ENCODE peak calls at places on chromosomes 4 and X, in nine cellular contexts. G is fibroblast of mammary gland, F is GM06990, Y is IMR-90, J is transverse colon, W is mesothelial cell of epicardium, Z is PC-3, R is coronary artery, P is neural crest cell. S is an unnamed sample.

GRCh38 chr4:153789741-153790651 is 1.1 kb upstream of the SFRP2 start:
- DNase-seq in G (peak), F (no peak), Y (no peak), J (no peak), W (no peak), Z (no peak), R (no peak), P (peak), S (no peak)

GRCh38 chr4:78058591-78059523 is 1.7 kb downstream of the FRAS1 start:
- DNase-seq in G (peak), F (peak), Y (no peak), J (peak), W (peak), Z (peak), R (no peak), P (peak), S (no peak)

GRCh38 chr4:95105983-95106382 is 348.2 kb downstream of the BMPR1B start:
- DNase-seq in G (no peak), F (no peak), Y (no peak), J (no peak), W (no peak), Z (no peak), R (no peak), P (no peak), S (no peak)

GRCh38 chrX:143571521-143571920 is 54.2 kb upstream of the SPANXN3 start:
- DNase-seq in G (no peak), F (no peak), Y (no peak), J (no peak), W (no peak), Z (peak), R (no peak), P (no peak), S (no peak)

GRCh38 chr4:179989975-179990374 is 2253.2 kb upstream of the TENM3 start:
- DNase-seq in G (no peak), F (peak), Y (no peak), J (no peak), W (no peak), Z (no peak), R (no peak), P (no peak), S (no peak)

GRCh38 chr4:119130365-119131065 is 5.1 kb upstream of the MYOZ2 start:
- DNase-seq in G (peak), F (no peak), Y (peak), J (no peak), W (no peak), Z (no peak), R (no peak), P (no peak), S (no peak)

GRCh38 chrX:153780678-153781427 is at the start of gene SRPK3:
- DNase-seq in G (no peak), F (no peak), Y (no peak), J (no peak), W (no peak), Z (no peak), R (no peak), P (no peak), S (no peak)

GRCh38 chrX:106959897-106960296 is 39.7 kb downstream of the CLDN2 start:
- DNase-seq in G (peak), F (no peak), Y (peak), J (no peak), W (no peak), Z (peak), R (no peak), P (no peak), S (no peak)

GRCh38 chr4:76800902-76801301 is 97.0 kb downstream of the SOWAHB start:
- DNase-seq in G (no peak), F (no peak), Y (no peak), J (no peak), W (no peak), Z (no peak), R (no peak), P (no peak), S (no peak)

GRCh38 chrX:39766882-39767281 is 330.9 kb downstream of the BCOR start:
- DNase-seq in G (no peak), F (no peak), Y (no peak), J (no peak), W (no peak), Z (no peak), R (peak), P (no peak), S (no peak)

GRCh38 chr4:84503495-84504437 is 4.7 kb upstream of the NKX6-1 start:
- DNase-seq in G (peak), F (no peak), Y (peak), J (no peak), W (no peak), Z (peak), R (no peak), P (no peak), S (no peak)

GRCh38 chr4:1045193-1045594 is 33.8 kb downstream of the FGFRL1 start:
- DNase-seq in G (no peak), F (no peak), Y (no peak), J (no peak), W (no peak), Z (no peak), R (no peak), P (no peak), S (no peak)

GRCh38 chr4:162497564-162498167 is 333.9 kb upstream of the FSTL5 start:
- DNase-seq in G (peak), F (no peak), Y (peak), J (no peak), W (no peak), Z (peak), R (no peak), P (no peak), S (no peak)

GRCh38 chrX:74262472-74263209 is 41.3 kb upstream of the ZCCHC13 start:
- DNase-seq in G (no peak), F (no peak), Y (no peak), J (no peak), W (no peak), Z (peak), R (no peak), P (no peak), S (no peak)

GRCh38 chr4:101031971-101032370 is 315.4 kb downstream of the PPP3CA start:
- DNase-seq in G (no peak), F (no peak), Y (no peak), J (no peak), W (no peak), Z (no peak), R (no peak), P (no peak), S (no peak)

GRCh38 chr4:183600189-183600685 is 58.7 kb downstream of the RWDD4 start:
- DNase-seq in G (no peak), F (no peak), Y (no peak), J (no peak), W (no peak), Z (peak), R (no peak), P (no peak), S (no peak)

GRCh38 chr4:26648260-26648659 is 64.4 kb downstream of the TBC1D19 start:
- DNase-seq in G (no peak), F (no peak), Y (no peak), J (no peak), W (no peak), Z (peak), R (no peak), P (no peak), S (no peak)

GRCh38 chr4:94116842-94117241 is 90.8 kb upstream of the SMARCAD1 start:
- DNase-seq in G (no peak), F (no peak), Y (no peak), J (no peak), W (no peak), Z (no peak), R (no peak), P (no peak), S (no peak)

GRCh38 chrX:110966839-110967238 is 129.2 kb upstream of the PAK3 start:
- DNase-seq in G (peak), F (no peak), Y (no peak), J (no peak), W (no peak), Z (no peak), R (no peak), P (no peak), S (no peak)

GRCh38 chr4:140935259-140935658 is 179.1 kb upstream of the TBC1D9 start:
- DNase-seq in G (peak), F (no peak), Y (no peak), J (no peak), W (no peak), Z (no peak), R (no peak), P (no peak), S (no peak)

GRCh38 chr4:14809203-14809602 is 193.1 kb upstream of the CPEB2 start:
- DNase-seq in G (no peak), F (no peak), Y (no peak), J (no peak), W (no peak), Z (no peak), R (no peak), P (no peak), S (no peak)

GRCh38 chr4:126742048-126742447 is 890.7 kb upstream of the INTU start:
- DNase-seq in G (no peak), F (no peak), Y (no peak), J (no peak), W (no peak), Z (no peak), R (no peak), P (no peak), S (no peak)

GRCh38 chr4:17284323-17285175 is 227.3 kb downstream of the QDPR start:
- DNase-seq in G (no peak), F (no peak), Y (no peak), J (no peak), W (no peak), Z (no peak), R (no peak), P (no peak), S (no peak)

GRCh38 chr4:145935253-145936141 is 3.1 kb downstream of the ZNF827 start:
- DNase-seq in G (peak), F (peak), Y (no peak), J (peak), W (no peak), Z (no peak), R (no peak), P (peak), S (no peak)
- TF ChIP-seq CTCF in G (no peak), F (no peak), Y (no peak), J (no peak), W (no peak), Z (no peak), R (no peak), P (no peak), S (no peak)

GRCh38 chr4:185286571-185286970 is 77.2 kb downstream of the SNX25 start:
- DNase-seq in G (no peak), F (no peak), Y (peak), J (no peak), W (no peak), Z (no peak), R (no peak), P (no peak), S (no peak)

GRCh38 chr4:185293202-185293601 is 83.8 kb downstream of the SNX25 start:
- DNase-seq in G (no peak), F (no peak), Y (no peak), J (no peak), W (no peak), Z (no peak), R (no peak), P (no peak), S (no peak)

GRCh38 chr4:185290656-185291055 is 81.3 kb downstream of the SNX25 start:
- DNase-seq in G (no peak), F (no peak), Y (no peak), J (no peak), W (no peak), Z (no peak), R (no peak), P (no peak), S (no peak)

GRCh38 chr4:185285632-185286393 is 76.4 kb downstream of the SNX25 start:
- DNase-seq in G (no peak), F (no peak), Y (no peak), J (no peak), W (no peak), Z (no peak), R (no peak), P (no peak), S (no peak)

DNA sequence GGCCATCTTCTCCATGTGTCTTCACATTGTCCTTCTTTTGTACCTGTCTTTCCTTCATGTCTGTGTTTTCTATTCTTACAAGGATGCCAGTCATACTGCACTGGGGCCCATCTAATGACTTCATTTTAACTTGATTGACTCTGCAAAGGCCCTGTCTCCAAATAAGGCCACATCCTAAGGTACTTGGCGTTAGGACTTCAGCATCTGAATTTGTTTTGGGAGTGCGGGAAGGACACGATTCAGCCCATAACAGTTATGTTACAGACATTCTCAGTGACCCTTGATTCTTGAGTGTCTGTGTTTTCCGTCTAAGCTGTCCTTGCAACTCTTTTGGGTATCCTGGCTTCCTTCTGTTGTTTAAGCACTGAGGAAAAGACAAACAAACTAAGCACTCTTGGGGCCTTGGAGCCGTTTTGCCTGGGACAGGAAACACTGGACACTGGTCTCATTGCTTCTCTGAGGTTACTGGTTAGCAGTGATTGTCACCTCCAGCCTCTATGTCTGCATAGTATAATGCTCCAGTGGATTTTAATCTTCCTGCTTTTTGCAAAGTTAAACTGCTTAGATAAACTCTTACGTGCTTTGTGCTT is 80.7 kb downstream of the SNX25 start:
- DNase-seq in G (no peak), F (no peak), Y (no peak), J (no peak), W (no peak), Z (no peak), R (no peak), P (no peak), S (no peak)
- TF ChIP-seq CTCF in G (no peak), F (no peak), Y (no peak), J (no peak), W (no peak), Z (no peak), R (no peak), P (no peak), S (no peak)

GRCh38 chr4:167232805-167233522 is 1.3 kb downstream of the SPOCK3 start:
- DNase-seq in G (no peak), F (no peak), Y (no peak), J (no peak), W (no peak), Z (no peak), R (no peak), P (no peak), S (no peak)

GRCh38 chr4:167233523-167234387 is 539 bp downstream of the SPOCK3 start:
- DNase-seq in G (peak), F (peak), Y (no peak), J (no peak), W (no peak), Z (peak), R (no peak), P (peak), S (no peak)

GRCh38 chr4:167239627-167240026 is 5.3 kb upstream of the SPOCK3 start:
- DNase-seq in G (no peak), F (no peak), Y (no peak), J (no peak), W (no peak), Z (no peak), R (no peak), P (no peak), S (no peak)

GRCh38 chr4:167234388-167234881 is at the start of gene SPOCK3:
- DNase-seq in G (peak), F (peak), Y (no peak), J (no peak), W (peak), Z (peak), R (no peak), P (peak), S (peak)

GRCh38 chr4:167238226-167238625 is 3.9 kb upstream of the SPOCK3 start:
- DNase-seq in G (no peak), F (no peak), Y (no peak), J (no peak), W (no peak), Z (no peak), R (no peak), P (no peak), S (no peak)
- TF ChIP-seq CTCF in G (no peak), F (no peak), Y (no peak), J (no peak), W (no peak), Z (no peak), R (no peak), P (no peak), S (no peak)

GRCh38 chr4:27702710-27703431 is 842.2 kb downstream of the STIM2 start:
- DNase-seq in G (peak), F (no peak), Y (peak), J (no peak), W (no peak), Z (peak), R (no peak), P (peak), S (no peak)
- TF ChIP-seq CTCF in G (peak), F (no peak), Y (peak), J (no peak), W (no peak), Z (peak), R (no peak), P (peak), S (peak)

GRCh38 chrX:109856974-109857373 is 123.9 kb upstream of the ACSL4 start:
- DNase-seq in G (peak), F (peak), Y (peak), J (no peak), W (no peak), Z (peak), R (no peak), P (no peak), S (no peak)
- TF ChIP-seq CTCF in G (peak), F (peak), Y (peak), J (peak), W (peak), Z (peak), R (peak), P (peak), S (peak)

DNA sequence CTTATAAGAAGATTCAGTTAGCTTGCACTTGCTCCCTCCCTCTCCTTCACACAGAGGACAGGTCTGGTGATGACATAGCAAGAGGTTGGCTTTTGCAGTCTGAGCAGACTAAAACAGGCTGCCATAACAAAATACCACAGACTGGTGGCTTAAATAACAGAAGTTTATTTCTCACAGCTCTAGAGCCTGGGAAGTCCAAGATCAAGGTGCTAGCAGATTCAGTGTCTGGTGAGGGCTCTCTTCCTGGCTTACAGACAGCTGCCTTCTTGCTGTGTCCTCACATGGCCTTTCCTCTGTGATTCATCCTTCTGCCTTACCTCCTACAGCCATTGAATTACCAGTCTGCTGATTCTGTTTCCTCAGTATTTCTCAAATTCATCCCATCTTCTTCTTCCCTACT is 13.1 kb downstream of the RP2 start:
- DNase-seq in G (peak), F (no peak), Y (peak), J (no peak), W (no peak), Z (no peak), R (no peak), P (no peak), S (no peak)
- TF ChIP-seq CTCF in G (no peak), F (no peak), Y (no peak), J (no peak), W (no peak), Z (no peak), R (no peak), P (no peak), S (no peak)

GRCh38 chr4:129111919-129112318 is 16.0 kb downstream of the C4orf33 start:
- DNase-seq in G (no peak), F (no peak), Y (no peak), J (no peak), W (no peak), Z (no peak), R (no peak), P (no peak), S (no peak)
- TF ChIP-seq CTCF in G (no peak), F (no peak), Y (no peak), J (no peak), W (no peak), Z (no peak), R (no peak), P (no peak), S (no peak)

GRCh38 chr4:6332042-6332668 is 62.5 kb downstream of the WFS1 start:
- DNase-seq in G (peak), F (no peak), Y (peak), J (peak), W (no peak), Z (peak), R (no peak), P (peak), S (no peak)

GRCh38 chr4:6329478-6330383 is 60.1 kb downstream of the WFS1 start:
- DNase-seq in G (no peak), F (no peak), Y (no peak), J (no peak), W (no peak), Z (no peak), R (no peak), P (no peak), S (no peak)

GRCh38 chr4:6331468-6331867 is 61.8 kb downstream of the WFS1 start:
- DNase-seq in G (no peak), F (no peak), Y (no peak), J (no peak), W (no peak), Z (no peak), R (no peak), P (no peak), S (no peak)

GRCh38 chr4:6330384-6330767 is 60.7 kb downstream of the WFS1 start:
- DNase-seq in G (no peak), F (no peak), Y (no peak), J (no peak), W (no peak), Z (no peak), R (no peak), P (no peak), S (no peak)

DNA sequence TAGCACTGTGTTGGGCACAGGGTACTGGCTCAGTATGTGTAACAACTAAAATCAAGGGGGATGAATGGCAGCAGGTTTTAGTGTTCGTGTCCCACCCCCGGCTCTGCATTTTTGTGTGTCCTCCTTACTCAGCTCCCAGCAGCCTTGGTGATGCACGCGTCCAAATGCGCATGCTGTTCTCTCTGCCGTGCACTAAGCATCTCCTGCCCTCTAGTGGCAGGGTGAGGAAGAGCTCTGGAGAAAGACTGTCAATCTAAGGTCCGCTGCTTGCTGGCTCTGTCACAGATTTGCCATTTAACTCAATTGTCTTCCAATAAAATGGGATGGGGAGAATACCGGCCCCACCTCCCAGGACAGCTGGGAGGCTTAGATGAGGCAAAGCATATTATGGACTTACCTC is 61.4 kb downstream of the WFS1 start:
- DNase-seq in G (peak), F (no peak), Y (peak), J (peak), W (no peak), Z (peak), R (no peak), P (no peak), S (no peak)
- TF ChIP-seq CTCF in G (peak), F (peak), Y (peak), J (peak), W (peak), Z (peak), R (no peak), P (peak), S (peak)